ENCODE peak calls at places on chromosomes 13 and 19, in nine cellular contexts. U, E, G, L, W, P, C, Y and V are unnamed samples.

GRCh38 chr13:32330438-32330837 is 15.1 kb downstream of the BRCA2 start:
- DNase-seq in U (no peak), E (no peak), G (no peak), L (no peak), W (no peak), P (no peak), C (no peak), Y (no peak), V (no peak)

GRCh38 chr19:47762615-47763308 is 15.7 kb upstream of the SELENOW start:
- DNase-seq in U (no peak), E (no peak), G (no peak), L (no peak), W (no peak), P (no peak), C (no peak), Y (no peak), V (no peak)

GRCh38 chr13:114063545-114064515 is 68.6 kb downstream of the RASA3 start:
- DNase-seq in U (no peak), E (peak), G (peak), L (no peak), W (no peak), P (no peak), C (no peak), Y (no peak), V (peak)

GRCh38 chr13:107811233-107811632 is 404.1 kb downstream of the LIG4 start:
- DNase-seq in U (no peak), E (no peak), G (no peak), L (no peak), W (no peak), P (no peak), C (no peak), Y (no peak), V (no peak)

GRCh38 chr13:111893071-111893606 is 173.8 kb upstream of the SOX1 start:
- DNase-seq in U (no peak), E (no peak), G (no peak), L (no peak), W (no peak), P (no peak), C (no peak), Y (no peak), V (no peak)

GRCh38 chr13:51541037-51541436 is 43.2 kb upstream of the WDFY2 start:
- DNase-seq in U (no peak), E (no peak), G (no peak), L (no peak), W (no peak), P (no peak), C (no peak), Y (no peak), V (no peak)

GRCh38 chr13:106159295-106160195 is 375.9 kb downstream of the EFNB2 start:
- DNase-seq in U (no peak), E (no peak), G (no peak), L (no peak), W (no peak), P (no peak), C (no peak), Y (no peak), V (no peak)

GRCh38 chr19:41076286-41076685 is 12.0 kb upstream of the CYP2A13 start:
- DNase-seq in U (no peak), E (no peak), G (no peak), L (no peak), W (no peak), P (no peak), C (no peak), Y (no peak), V (no peak)

GRCh38 chr19:11168568-11168967 is 13.0 kb upstream of the SPC24 start:
- DNase-seq in U (no peak), E (no peak), G (peak), L (no peak), W (no peak), P (no peak), C (no peak), Y (no peak), V (no peak)

GRCh38 chr19:19051478-19052213 is 12.1 kb upstream of the SLC25A42 start:
- DNase-seq in U (no peak), E (no peak), G (no peak), L (no peak), W (no peak), P (no peak), C (no peak), Y (no peak), V (no peak)